ENCODE peak calls at places on chromosomes 6 and 20, in nine cellular contexts. One of them, this sample, is unnamed.

GRCh38 chr20:6140947-6141346 is 18.1 kb upstream of the FERMT1 start:
- DNase-seq in A549: no peak
- DNase-seq in osteoblast: no peak
- DNase-seq in astrocyte of the spinal cord: no peak
- DNase-seq in IMR-90: no peak
- DNase-seq in GM06990: no peak
- DNase-seq in HL-60: no peak
- DNase-seq in cardiac fibroblast: no peak
- DNase-seq in GM12864: no peak
- DNase-seq in this sample: no peak

GRCh38 chr6:135270676-135271536 is 89.8 kb downstream of the MYB start:
- DNase-seq in A549: no peak
- DNase-seq in cardiac fibroblast: no peak
- DNase-seq in osteoblast: no peak
- DNase-seq in astrocyte of the spinal cord: no peak
- DNase-seq in GM06990: no peak
- DNase-seq in GM12864: no peak
- DNase-seq in IMR-90: no peak
- DNase-seq in HL-60: no peak
- DNase-seq in this sample: no peak

GRCh38 chr20:39347626-39348025 is 385.5 kb downstream of the DHX35 start:
- DNase-seq in GM06990: no peak
- DNase-seq in IMR-90: no peak
- DNase-seq in GM12864: no peak
- DNase-seq in A549: no peak
- DNase-seq in osteoblast: no peak
- DNase-seq in HL-60: no peak
- DNase-seq in cardiac fibroblast: no peak
- DNase-seq in astrocyte of the spinal cord: no peak
- DNase-seq in this sample: no peak

GRCh38 chr6:11366183-11366933 is 133.9 kb upstream of the NEDD9 start:
- DNase-seq in cardiac fibroblast: no peak
- DNase-seq in GM06990: peak
- DNase-seq in A549: no peak
- DNase-seq in osteoblast: no peak
- DNase-seq in IMR-90: no peak
- DNase-seq in GM12864: peak
- DNase-seq in astrocyte of the spinal cord: no peak
- DNase-seq in HL-60: no peak
- DNase-seq in this sample: peak

GRCh38 chr20:64101731-64102621 is 5.4 kb downstream of the NPBWR2 start:
- DNase-seq in osteoblast: no peak
- DNase-seq in astrocyte of the spinal cord: no peak
- DNase-seq in HL-60: no peak
- DNase-seq in IMR-90: no peak
- DNase-seq in GM12864: no peak
- DNase-seq in cardiac fibroblast: no peak
- DNase-seq in GM06990: peak
- DNase-seq in A549: peak
- DNase-seq in this sample: peak

GRCh38 chr6:31727717-31728671 is 1.1 kb downstream of the DDAH2 start:
- DNase-seq in astrocyte of the spinal cord: no peak
- DNase-seq in GM06990: peak
- DNase-seq in IMR-90: no peak
- DNase-seq in HL-60: peak
- DNase-seq in A549: no peak
- DNase-seq in cardiac fibroblast: no peak
- DNase-seq in osteoblast: no peak
- DNase-seq in GM12864: peak
- DNase-seq in this sample: no peak

GRCh38 chr20:4613718-4614620 is 107.7 kb upstream of the PRND start:
- DNase-seq in GM12864: peak
- DNase-seq in osteoblast: no peak
- DNase-seq in cardiac fibroblast: peak
- DNase-seq in GM06990: peak
- DNase-seq in HL-60: peak
- DNase-seq in IMR-90: no peak
- DNase-seq in astrocyte of the spinal cord: peak
- DNase-seq in A549: peak
- DNase-seq in this sample: peak

GRCh38 chr6:86825436-86825835 is 111.9 kb upstream of the HTR1E start:
- DNase-seq in GM12864: no peak
- DNase-seq in GM06990: no peak
- DNase-seq in osteoblast: no peak
- DNase-seq in A549: no peak
- DNase-seq in astrocyte of the spinal cord: no peak
- DNase-seq in HL-60: no peak
- DNase-seq in IMR-90: no peak
- DNase-seq in cardiac fibroblast: no peak
- DNase-seq in this sample: no peak

GRCh38 chr20:52003415-52003814 is 188.2 kb downstream of the ZFP64 start:
- DNase-seq in astrocyte of the spinal cord: no peak
- DNase-seq in IMR-90: no peak
- DNase-seq in GM12864: no peak
- DNase-seq in HL-60: no peak
- DNase-seq in GM06990: no peak
- DNase-seq in osteoblast: no peak
- DNase-seq in cardiac fibroblast: no peak
- DNase-seq in A549: no peak
- DNase-seq in this sample: no peak

GRCh38 chr20:33675127-33675954 is 1.1 kb upstream of the NECAB3 start:
- DNase-seq in A549: no peak
- DNase-seq in astrocyte of the spinal cord: no peak
- DNase-seq in cardiac fibroblast: peak
- DNase-seq in IMR-90: no peak
- DNase-seq in HL-60: no peak
- DNase-seq in GM12864: no peak
- DNase-seq in GM06990: no peak
- DNase-seq in osteoblast: peak
- DNase-seq in this sample: no peak

GRCh38 chr6:46652603-46653438 is at the start of the genes CYP39A1 and SLC25A27:
- DNase-seq in IMR-90: peak
- DNase-seq in A549: peak
- DNase-seq in cardiac fibroblast: peak
- DNase-seq in HL-60: peak
- DNase-seq in GM12864: peak
- DNase-seq in astrocyte of the spinal cord: peak
- DNase-seq in GM06990: peak
- DNase-seq in osteoblast: peak
- DNase-seq in this sample: peak

GRCh38 chr6:46657642-46658041 is 4.9 kb downstream of the SLC25A27 start:
- DNase-seq in GM12864: no peak
- DNase-seq in A549: no peak
- DNase-seq in IMR-90: no peak
- DNase-seq in cardiac fibroblast: no peak
- DNase-seq in osteoblast: no peak
- DNase-seq in astrocyte of the spinal cord: no peak
- DNase-seq in GM06990: no peak
- DNase-seq in HL-60: no peak
- DNase-seq in this sample: no peak

GRCh38 chr6:46653439-46653942 is 716 bp downstream of the SLC25A27 start:
- DNase-seq in GM06990: no peak
- DNase-seq in HL-60: no peak
- DNase-seq in IMR-90: no peak
- DNase-seq in GM12864: no peak
- DNase-seq in osteoblast: no peak
- DNase-seq in astrocyte of the spinal cord: peak
- DNase-seq in cardiac fibroblast: no peak
- DNase-seq in A549: no peak
- DNase-seq in this sample: no peak

GRCh38 chr6:46652232-46652602 is 401 bp downstream of the CYP39A1 start:
- DNase-seq in A549: no peak
- DNase-seq in HL-60: no peak
- DNase-seq in cardiac fibroblast: no peak
- DNase-seq in GM12864: no peak
- DNase-seq in IMR-90: no peak
- DNase-seq in GM06990: no peak
- DNase-seq in osteoblast: no peak
- DNase-seq in astrocyte of the spinal cord: no peak
- DNase-seq in this sample: no peak

DNA sequence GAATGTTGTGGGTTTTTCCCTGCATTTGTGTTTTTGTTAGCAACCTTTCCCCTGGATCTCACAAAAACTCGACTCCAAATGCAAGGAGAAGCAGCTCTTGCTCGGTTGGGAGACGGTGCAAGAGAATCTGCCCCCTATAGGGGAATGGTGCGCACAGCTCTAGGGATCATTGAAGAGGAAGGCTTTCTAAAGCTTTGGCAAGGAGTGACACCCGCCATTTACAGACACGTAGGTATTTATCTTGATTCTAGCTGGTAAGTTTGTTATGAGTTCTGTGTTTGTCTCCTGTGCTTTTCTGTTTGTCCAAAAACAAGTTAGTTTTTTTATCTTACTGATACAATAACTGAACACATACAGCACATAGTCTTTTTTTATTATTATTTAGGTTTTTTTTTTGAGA is 3.0 kb downstream of the SLC25A27 start:
- DNase-seq in GM12864: no peak
- DNase-seq in IMR-90: no peak
- DNase-seq in osteoblast: no peak
- DNase-seq in GM06990: no peak
- DNase-seq in cardiac fibroblast: no peak
- DNase-seq in A549: peak
- DNase-seq in HL-60: peak
- DNase-seq in astrocyte of the spinal cord: no peak
- DNase-seq in this sample: no peak
- TF ChIP-seq CTCF in GM12864: peak
- TF ChIP-seq CTCF in IMR-90: no peak
- TF ChIP-seq CTCF in osteoblast: peak
- TF ChIP-seq CTCF in GM06990: peak
- TF ChIP-seq CTCF in cardiac fibroblast: peak
- TF ChIP-seq CTCF in A549: peak
- TF ChIP-seq CTCF in HL-60: no peak
- TF ChIP-seq CTCF in astrocyte of the spinal cord: peak
- TF ChIP-seq CTCF in this sample: no peak

DNA sequence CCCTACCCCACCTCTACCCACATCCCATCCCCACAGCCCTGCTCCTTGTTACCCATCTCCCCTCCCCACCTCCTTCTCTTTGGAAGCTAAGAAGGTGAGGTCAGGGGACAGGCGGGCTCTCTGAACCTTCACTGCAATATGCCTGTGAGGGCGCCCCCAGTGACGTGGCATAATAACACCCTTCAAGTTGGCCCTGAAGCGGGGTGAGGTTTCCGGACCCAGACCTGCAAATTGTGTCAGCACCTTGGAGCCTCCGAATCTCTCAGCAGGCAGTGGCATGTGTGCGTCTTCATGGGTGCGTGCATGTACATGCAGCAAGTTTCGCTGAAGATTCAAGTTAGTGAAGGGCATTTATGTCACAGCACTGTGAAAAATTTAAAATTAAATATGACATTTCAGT is 114.6 kb downstream of the SOBP start:
- DNase-seq in cardiac fibroblast: no peak
- DNase-seq in astrocyte of the spinal cord: no peak
- DNase-seq in HL-60: no peak
- DNase-seq in osteoblast: no peak
- DNase-seq in GM06990: no peak
- DNase-seq in GM12864: no peak
- DNase-seq in IMR-90: no peak
- DNase-seq in A549: no peak
- DNase-seq in this sample: no peak
- TF ChIP-seq CTCF in cardiac fibroblast: no peak
- TF ChIP-seq CTCF in astrocyte of the spinal cord: no peak
- TF ChIP-seq CTCF in HL-60: no peak
- TF ChIP-seq CTCF in osteoblast: no peak
- TF ChIP-seq CTCF in GM06990: no peak
- TF ChIP-seq CTCF in GM12864: no peak
- TF ChIP-seq CTCF in IMR-90: no peak
- TF ChIP-seq CTCF in A549: no peak
- TF ChIP-seq CTCF in this sample: no peak

GRCh38 chr6:137954253-137954652 is 87.2 kb downstream of the TNFAIP3 start:
- DNase-seq in osteoblast: no peak
- DNase-seq in HL-60: no peak
- DNase-seq in GM06990: no peak
- DNase-seq in A549: no peak
- DNase-seq in IMR-90: no peak
- DNase-seq in cardiac fibroblast: no peak
- DNase-seq in GM12864: no peak
- DNase-seq in astrocyte of the spinal cord: no peak
- DNase-seq in this sample: no peak

GRCh38 chr6:137952247-137952646 is 85.2 kb downstream of the TNFAIP3 start:
- DNase-seq in GM06990: no peak
- DNase-seq in osteoblast: no peak
- DNase-seq in astrocyte of the spinal cord: no peak
- DNase-seq in cardiac fibroblast: no peak
- DNase-seq in HL-60: no peak
- DNase-seq in A549: no peak
- DNase-seq in GM12864: no peak
- DNase-seq in IMR-90: no peak
- DNase-seq in this sample: no peak

GRCh38 chr6:137949686-137950390 is 82.8 kb downstream of the TNFAIP3 start:
- DNase-seq in osteoblast: no peak
- DNase-seq in IMR-90: no peak
- DNase-seq in GM06990: no peak
- DNase-seq in astrocyte of the spinal cord: no peak
- DNase-seq in GM12864: no peak
- DNase-seq in cardiac fibroblast: no peak
- DNase-seq in A549: no peak
- DNase-seq in HL-60: no peak
- DNase-seq in this sample: no peak

GRCh38 chr6:137950581-137950980 is 83.5 kb downstream of the TNFAIP3 start:
- DNase-seq in HL-60: no peak
- DNase-seq in A549: no peak
- DNase-seq in GM12864: no peak
- DNase-seq in cardiac fibroblast: no peak
- DNase-seq in osteoblast: no peak
- DNase-seq in astrocyte of the spinal cord: no peak
- DNase-seq in IMR-90: no peak
- DNase-seq in GM06990: no peak
- DNase-seq in this sample: no peak

GRCh38 chr6:137951064-137951597 is 84.1 kb downstream of the TNFAIP3 start:
- DNase-seq in HL-60: no peak
- DNase-seq in GM06990: no peak
- DNase-seq in GM12864: no peak
- DNase-seq in osteoblast: no peak
- DNase-seq in cardiac fibroblast: no peak
- DNase-seq in IMR-90: no peak
- DNase-seq in astrocyte of the spinal cord: no peak
- DNase-seq in A549: no peak
- DNase-seq in this sample: no peak
- TF ChIP-seq CTCF in HL-60: peak
- TF ChIP-seq CTCF in GM06990: peak
- TF ChIP-seq CTCF in GM12864: peak
- TF ChIP-seq CTCF in osteoblast: no peak
- TF ChIP-seq CTCF in cardiac fibroblast: no peak
- TF ChIP-seq CTCF in IMR-90: no peak
- TF ChIP-seq CTCF in astrocyte of the spinal cord: no peak
- TF ChIP-seq CTCF in A549: no peak
- TF ChIP-seq CTCF in this sample: peak

DNA sequence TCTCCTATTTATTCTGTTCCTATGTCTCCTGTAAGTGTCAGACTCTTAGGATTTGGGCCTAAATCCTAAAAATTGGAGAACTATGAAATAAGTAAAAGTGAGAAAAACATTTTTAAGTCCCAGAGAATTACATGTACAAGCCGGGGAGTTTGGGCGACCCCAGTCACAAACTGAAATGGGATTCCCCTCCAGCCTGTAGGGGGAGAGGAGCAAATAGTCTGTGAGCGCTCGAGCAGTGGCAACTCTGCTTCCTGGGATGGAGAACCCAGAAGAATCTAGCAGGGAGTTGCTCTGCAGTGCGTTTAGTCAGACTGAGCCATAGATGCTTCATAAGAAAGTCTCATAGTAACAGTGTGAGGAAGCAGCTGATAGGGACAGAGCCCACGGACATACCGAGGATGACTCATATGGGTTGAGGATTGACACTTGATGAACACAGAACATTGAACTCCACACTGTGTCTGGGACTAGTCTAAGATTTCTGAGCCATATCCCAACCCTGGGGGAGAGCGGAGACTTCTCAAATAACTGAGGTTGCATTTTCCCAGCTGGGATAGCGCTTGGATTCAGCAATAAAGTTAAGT is 437.2 kb downstream of the BCKDHB start:
- DNase-seq in GM06990: no peak
- DNase-seq in GM12864: no peak
- DNase-seq in A549: no peak
- DNase-seq in IMR-90: peak
- DNase-seq in osteoblast: peak
- DNase-seq in astrocyte of the spinal cord: peak
- DNase-seq in cardiac fibroblast: peak
- DNase-seq in HL-60: no peak
- DNase-seq in this sample: no peak
- TF ChIP-seq CTCF in GM06990: no peak
- TF ChIP-seq CTCF in GM12864: no peak
- TF ChIP-seq CTCF in A549: no peak
- TF ChIP-seq CTCF in IMR-90: no peak
- TF ChIP-seq CTCF in osteoblast: peak
- TF ChIP-seq CTCF in astrocyte of the spinal cord: peak
- TF ChIP-seq CTCF in cardiac fibroblast: peak
- TF ChIP-seq CTCF in HL-60: no peak
- TF ChIP-seq CTCF in this sample: no peak

This sample was measured in GM20000.